ENCODE peak calls at places on chromosomes 1 and 21, in four cellular contexts. One of them, this sample, is unnamed. For H3K9me3, the result is how much of the 10 kb centered on the place peaks cover.

GRCh38 chr1:160084771-160085321 is 3.5 kb downstream of the KCNJ9 start:
- DNase-seq in pancreas: peak
- DNase-seq in breast epithelium: no peak
- DNase-seq in left lung: no peak
- DNase-seq in this sample: no peak

GRCh38 chr1:215637041-215637573 is 70.0 kb downstream of the KCTD3 start:
- DNase-seq in pancreas: no peak
- DNase-seq in breast epithelium: peak
- DNase-seq in left lung: no peak
- DNase-seq in this sample: no peak

GRCh38 chr1:166282391-166283137 is 115.8 kb upstream of the FAM78B start:
- DNase-seq in pancreas: no peak
- DNase-seq in breast epithelium: no peak
- DNase-seq in left lung: no peak
- DNase-seq in this sample: no peak

GRCh38 chr1:231213831-231214573 is 27.0 kb upstream of the GNPAT start:
- DNase-seq in pancreas: no peak
- DNase-seq in breast epithelium: no peak
- DNase-seq in left lung: no peak
- DNase-seq in this sample: no peak

GRCh38 chr1:12019858-12020509 is 686 bp downstream of the MIIP start:
- DNase-seq in pancreas: no peak
- DNase-seq in breast epithelium: no peak
- DNase-seq in left lung: no peak
- DNase-seq in this sample: no peak

GRCh38 chr1:8396083-8396911 is 78.4 kb downstream of the SLC45A1 start:
- DNase-seq in pancreas: no peak
- DNase-seq in breast epithelium: no peak
- DNase-seq in left lung: no peak
- DNase-seq in this sample: no peak

GRCh38 chr1:201224671-201225400 is 34.2 kb downstream of the IGFN1 start:
- DNase-seq in pancreas: no peak
- DNase-seq in breast epithelium: no peak
- DNase-seq in left lung: no peak
- DNase-seq in this sample: peak

GRCh38 chr1:36536727-36537126 is 54.0 kb upstream of the CSF3R start:
- DNase-seq in pancreas: no peak
- DNase-seq in breast epithelium: peak
- DNase-seq in left lung: no peak
- DNase-seq in this sample: no peak

GRCh38 chr1:156291226-156292061 is 4.0 kb downstream of the GLMP start:
- DNase-seq in pancreas: peak
- DNase-seq in breast epithelium: peak
- DNase-seq in left lung: peak
- DNase-seq in this sample: peak

GRCh38 chr21:42731264-42732032 is 78.0 kb downstream of the PDE9A start:
- DNase-seq in pancreas: no peak
- DNase-seq in breast epithelium: no peak
- DNase-seq in left lung: no peak
- DNase-seq in this sample: no peak

GRCh38 chr1:119948342-119949214 is 52.3 kb upstream of the ADAM30 start:
- DNase-seq in pancreas: peak
- DNase-seq in breast epithelium: peak
- DNase-seq in left lung: peak
- DNase-seq in this sample: peak

GRCh38 chr1:228313536-228314277 is 92.9 kb downstream of the TRIM11 start:
- DNase-seq in pancreas: peak
- DNase-seq in breast epithelium: peak
- DNase-seq in left lung: peak
- DNase-seq in this sample: no peak

GRCh38 chr1:231335663-231336602 is 1.7 kb downstream of the EXOC8 start:
- DNase-seq in pancreas: no peak
- DNase-seq in breast epithelium: no peak
- DNase-seq in left lung: no peak
- DNase-seq in this sample: no peak

DNA sequence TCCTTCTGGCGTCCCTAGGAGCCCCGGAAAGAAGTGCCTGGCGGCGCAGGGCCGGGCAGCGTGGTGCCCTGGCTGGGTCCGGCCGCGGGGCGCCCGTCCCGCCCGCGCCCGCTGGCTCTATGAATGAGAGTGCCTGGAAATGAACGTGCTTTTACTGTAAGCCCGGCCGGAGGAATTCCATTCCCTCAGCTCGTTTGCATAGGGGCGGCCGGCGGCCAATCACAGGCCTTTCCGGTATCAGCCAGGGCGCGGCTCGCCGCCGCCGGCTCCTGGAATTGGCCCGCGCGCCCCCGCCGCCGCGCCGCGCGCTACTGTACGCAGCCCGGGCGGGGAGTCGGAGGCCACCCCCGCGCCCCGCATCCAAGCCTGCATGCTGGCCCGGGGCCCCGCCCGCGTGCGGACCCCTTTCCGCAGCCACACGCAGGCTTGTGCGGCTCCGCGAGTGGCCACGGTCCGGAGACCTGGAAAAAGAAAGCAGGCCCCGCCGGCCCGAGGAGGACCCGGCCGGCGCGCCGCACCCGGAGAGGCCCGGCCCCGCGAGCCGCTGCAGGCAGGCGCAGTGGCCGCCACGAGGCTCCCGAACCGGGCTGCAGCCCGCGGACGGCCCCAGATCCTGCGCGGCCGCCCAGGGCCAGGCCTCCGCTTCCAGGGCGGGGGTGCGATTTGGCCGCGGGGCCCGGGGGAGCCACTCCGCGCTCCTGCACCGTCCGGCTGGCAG is 160.4 kb downstream of the RUNX1 start:
- DNase-seq in pancreas: peak
- DNase-seq in breast epithelium: peak
- DNase-seq in left lung: peak
- DNase-seq in this sample: peak
- TF ChIP-seq CTCF in pancreas: no peak
- TF ChIP-seq CTCF in breast epithelium: no peak
- TF ChIP-seq CTCF in left lung: peak
- TF ChIP-seq CTCF in this sample: no peak

GRCh38 chr1:25608488-25609178 is 8.0 kb upstream of the MAN1C1 start:
- DNase-seq in pancreas: peak
- DNase-seq in breast epithelium: peak
- DNase-seq in left lung: peak
- DNase-seq in this sample: peak
- H3K4me3 ChIP-seq in pancreas: peak
- H3K4me3 ChIP-seq in breast epithelium: no peak
- H3K4me3 ChIP-seq in left lung: no peak
- H3K4me3 ChIP-seq in this sample: peak

GRCh38 chr1:183777359-183777758 is 27.6 kb upstream of the RGL1 start:
- DNase-seq in pancreas: no peak
- DNase-seq in breast epithelium: no peak
- DNase-seq in left lung: no peak
- DNase-seq in this sample: no peak

GRCh38 chr1:183774938-183775337 is 30.0 kb upstream of the RGL1 start:
- DNase-seq in pancreas: no peak
- DNase-seq in breast epithelium: no peak
- DNase-seq in left lung: no peak
- DNase-seq in this sample: no peak

GRCh38 chr1:183778006-183778405 is 26.9 kb upstream of the RGL1 start:
- DNase-seq in pancreas: no peak
- DNase-seq in breast epithelium: no peak
- DNase-seq in left lung: no peak
- DNase-seq in this sample: no peak

GRCh38 chr1:183778568-183779433 is 26.1 kb upstream of the RGL1 start:
- DNase-seq in pancreas: no peak
- DNase-seq in breast epithelium: no peak
- DNase-seq in left lung: no peak
- DNase-seq in this sample: no peak

DNA sequence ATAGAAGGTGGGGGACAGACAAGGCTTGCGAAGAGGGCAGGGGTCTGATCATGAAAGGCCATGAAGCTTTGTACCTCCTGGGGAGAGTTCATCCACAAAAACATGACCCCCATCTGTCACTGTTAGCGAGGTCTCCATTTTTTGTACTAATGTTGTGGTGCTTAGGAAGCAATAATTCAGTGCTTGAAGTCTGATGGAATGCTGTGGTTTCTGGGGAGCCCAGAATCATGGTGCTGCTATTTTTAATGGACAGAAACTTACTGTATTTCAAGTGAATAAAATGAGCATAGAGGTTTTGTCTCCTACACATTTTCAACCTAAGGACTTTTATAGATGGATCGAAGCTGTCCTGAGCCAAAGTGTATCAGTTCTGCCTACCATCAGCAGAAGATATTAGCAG is 28.2 kb upstream of the RGL1 start:
- DNase-seq in pancreas: no peak
- DNase-seq in breast epithelium: no peak
- DNase-seq in left lung: no peak
- DNase-seq in this sample: no peak
- H3K9me3 ChIP-seq in pancreas: under half
- H3K9me3 ChIP-seq in breast epithelium: under half
- H3K9me3 ChIP-seq in left lung: under half
- H3K9me3 ChIP-seq in this sample: under half

GRCh38 chr1:246901874-246902273 is 29.9 kb downstream of the AHCTF1 start:
- DNase-seq in pancreas: no peak
- DNase-seq in breast epithelium: no peak
- DNase-seq in left lung: no peak
- DNase-seq in this sample: no peak

GRCh38 chr1:246906833-246907232 is 24.9 kb downstream of the AHCTF1 start:
- DNase-seq in pancreas: no peak
- DNase-seq in breast epithelium: no peak
- DNase-seq in left lung: no peak
- DNase-seq in this sample: no peak

DNA sequence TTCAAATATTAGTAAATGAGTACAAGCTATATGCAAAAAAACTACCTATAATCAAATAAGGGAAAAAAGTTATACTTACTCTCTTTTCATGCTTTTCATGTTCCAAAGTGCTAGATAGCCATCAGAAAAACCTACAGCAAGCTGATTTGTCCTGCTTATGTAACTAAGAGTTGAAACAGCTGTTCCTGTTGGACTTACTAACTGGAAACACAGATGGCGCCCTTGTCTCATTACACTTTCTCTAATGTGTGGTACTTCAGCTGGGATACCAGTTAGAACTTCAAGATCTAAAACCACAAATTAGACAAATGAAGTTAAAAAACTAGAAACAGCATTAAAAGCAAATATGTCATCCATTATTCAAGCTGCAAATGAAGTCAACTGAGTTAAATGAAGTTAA is 24.3 kb downstream of the AHCTF1 start:
- DNase-seq in pancreas: no peak
- DNase-seq in breast epithelium: no peak
- DNase-seq in left lung: no peak
- DNase-seq in this sample: peak
- TF ChIP-seq CTCF in pancreas: peak
- TF ChIP-seq CTCF in breast epithelium: no peak
- TF ChIP-seq CTCF in left lung: peak
- TF ChIP-seq CTCF in this sample: peak

GRCh38 chr1:208216806-208217205 is 27.4 kb downstream of the PLXNA2 start:
- DNase-seq in pancreas: no peak
- DNase-seq in breast epithelium: no peak
- DNase-seq in left lung: peak
- DNase-seq in this sample: no peak
- H3K4me3 ChIP-seq in pancreas: no peak
- H3K4me3 ChIP-seq in breast epithelium: no peak
- H3K4me3 ChIP-seq in left lung: no peak
- H3K4me3 ChIP-seq in this sample: no peak

DNA sequence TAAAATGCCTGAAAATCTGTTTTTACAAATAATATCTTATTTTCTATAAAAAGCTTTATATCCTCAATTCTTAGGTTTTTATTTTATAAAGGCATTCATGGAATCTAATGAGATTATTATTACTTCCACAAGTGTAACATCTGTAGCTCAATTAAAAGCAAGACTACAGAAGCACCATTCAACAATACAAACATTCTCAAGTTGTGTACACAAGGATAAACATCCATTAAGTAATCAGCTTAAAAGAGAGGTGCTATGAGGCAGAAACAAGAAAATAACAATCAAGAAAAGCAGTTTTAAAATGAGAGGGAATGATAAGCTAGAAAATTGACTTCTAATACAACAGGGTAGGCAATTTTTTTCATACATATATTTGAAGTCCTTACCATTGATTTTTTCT is 326.1 kb downstream of the MRPL39 start:
- DNase-seq in pancreas: no peak
- DNase-seq in breast epithelium: no peak
- DNase-seq in left lung: no peak
- DNase-seq in this sample: no peak
- H3K9me3 ChIP-seq in pancreas: under half
- H3K9me3 ChIP-seq in breast epithelium: under half
- H3K9me3 ChIP-seq in left lung: under half
- H3K9me3 ChIP-seq in this sample: under half

GRCh38 chr1:106217765-106218164 is 838.7 kb upstream of the PRMT6 start:
- DNase-seq in pancreas: no peak
- DNase-seq in breast epithelium: no peak
- DNase-seq in left lung: no peak
- DNase-seq in this sample: no peak
- TF ChIP-seq CTCF in pancreas: no peak
- TF ChIP-seq CTCF in breast epithelium: no peak
- TF ChIP-seq CTCF in left lung: no peak
- TF ChIP-seq CTCF in this sample: no peak

This sample was measured in WERI-Rb-1.